ENCODE peak calls at places on chromosomes 16 and 17, in five cellular contexts. Q, S, M, N and E are unnamed samples.

GRCh38 chr17:34725740-34726139 is 146.4 kb downstream of the TMEM132E start:
- DNase-seq in S (no peak), Q (no peak), N (no peak), M (no peak), E (no peak)

GRCh38 chr16:67198238-67198734 is 645 bp upstream of the ELMO3 start:
- DNase-seq in Q (no peak), S (peak; percentile 66), N (no peak), M (no peak), E (no peak)

GRCh38 chr17:35376245-35376644 is 2.8 kb upstream of the SLFN11 start:
- DNase-seq in M (no peak), S (no peak), Q (no peak), N (no peak), E (no peak)

GRCh38 chr17:78940708-78941107 is 15.5 kb upstream of the TIMP2 start:
- DNase-seq in Q (no peak), M (no peak), N (no peak), S (peak; percentile 46), E (peak; percentile 50)

GRCh38 chr16:78127130-78127529 is 27.7 kb downstream of the WWOX start:
- DNase-seq in Q (no peak), S (no peak), M (no peak), N (no peak), E (no peak)

GRCh38 chr16:2032285-2033056 is 5.8 kb downstream of the NHERF2 start:
- DNase-seq in Q (no peak), S (no peak), N (no peak), M (peak; percentile 75), E (no peak)

GRCh38 chr16:30183961-30184429 is 593 bp downstream of the CORO1A start:
- DNase-seq in N (peak; percentile 71), M (no peak), S (no peak), Q (no peak), E (no peak)

GRCh38 chr17:42016411-42016831 is 818 bp downstream of the DNAJC7 start:
- DNase-seq in M (peak; percentile 37), N (no peak), Q (no peak), S (no peak), E (no peak)

GRCh38 chr17:45284176-45285140 is 22.6 kb upstream of the SPATA32 start:
- DNase-seq in S (peak; percentile 65), Q (no peak), M (no peak), N (no peak), E (no peak)

GRCh38 chr16:73020409-73020884 is 27.5 kb downstream of the ZFHX3 start:
- DNase-seq in N (no peak), M (no peak), S (peak; percentile 90), Q (no peak), E (peak; percentile 92)

GRCh38 chr17:39513915-39514314 is 52.6 kb downstream of the CDK12 start:
- DNase-seq in S (no peak), Q (no peak), N (no peak), M (no peak), E (no peak)

GRCh38 chr17:35088647-35088910 is 25.1 kb upstream of the RFFL start:
- DNase-seq in S (peak; percentile 64), Q (no peak), M (peak; percentile 23), N (no peak), E (no peak)

GRCh38 chr16:86029131-86029741 is 130.3 kb downstream of the IRF8 start:
- DNase-seq in M (no peak), S (no peak), N (no peak), Q (no peak), E (no peak)

GRCh38 chr17:38349097-38349904 is 2.3 kb upstream of the SOCS7 start:
- DNase-seq in Q (peak; percentile 67), M (peak; percentile 68), N (peak; percentile 60), S (peak; percentile 87), E (peak; percentile 82)

GRCh38 chr16:64455275-64455674 is 666.6 kb downstream of the CDH11 start:
- DNase-seq in N (no peak), Q (no peak), S (no peak), M (no peak), E (no peak)

GRCh38 chr17:10178789-10179075 is 19.7 kb downstream of the GAS7 start:
- DNase-seq in N (no peak), Q (no peak), M (no peak), S (no peak), E (no peak)

GRCh38 chr16:69451166-69451565 is 26.7 kb downstream of the CYB5B start:
- DNase-seq in N (no peak), Q (no peak), M (no peak), S (peak; percentile 17), E (no peak)

GRCh38 chr17:75925103-75925502 is 15.7 kb downstream of the FBF1 start:
- DNase-seq in N (no peak), S (no peak), M (no peak), Q (no peak), E (no peak)

GRCh38 chr17:61511480-61512182 is 59.4 kb downstream of the TBX4 start:
- DNase-seq in S (no peak), Q (no peak), N (no peak), M (no peak), E (no peak)

GRCh38 chr16:4944333-4945281 is 7.7 kb upstream of the PPL start:
- DNase-seq in M (peak; percentile 59), Q (no peak), S (peak; percentile 94), N (no peak), E (peak; percentile 98)

GRCh38 chr17:80475949-80476876 is at the start of gene NPTX1:
- DNase-seq in N (no peak), S (peak; percentile 55), M (peak; percentile 53), Q (no peak), E (no peak)

GRCh38 chr16:17360810-17361209 is 110.0 kb downstream of the XYLT1 start:
- DNase-seq in M (no peak), Q (no peak), N (no peak), S (no peak), E (no peak)

GRCh38 chr17:78879679-78880186 is 23.3 kb downstream of the CEP295NL start:
- DNase-seq in N (no peak), S (no peak), Q (no peak), M (peak; percentile 45), E (no peak)

GRCh38 chr16:13453938-13454553 is 465.9 kb upstream of the ERCC4 start:
- DNase-seq in Q (no peak), N (no peak), S (peak; percentile 16), M (peak; percentile 41), E (peak; percentile 38)

GRCh38 chr16:1193825-1194581 is 31.1 kb downstream of the TPSG1 start:
- DNase-seq in N (no peak), S (no peak), Q (no peak), M (no peak), E (no peak)

DNA sequence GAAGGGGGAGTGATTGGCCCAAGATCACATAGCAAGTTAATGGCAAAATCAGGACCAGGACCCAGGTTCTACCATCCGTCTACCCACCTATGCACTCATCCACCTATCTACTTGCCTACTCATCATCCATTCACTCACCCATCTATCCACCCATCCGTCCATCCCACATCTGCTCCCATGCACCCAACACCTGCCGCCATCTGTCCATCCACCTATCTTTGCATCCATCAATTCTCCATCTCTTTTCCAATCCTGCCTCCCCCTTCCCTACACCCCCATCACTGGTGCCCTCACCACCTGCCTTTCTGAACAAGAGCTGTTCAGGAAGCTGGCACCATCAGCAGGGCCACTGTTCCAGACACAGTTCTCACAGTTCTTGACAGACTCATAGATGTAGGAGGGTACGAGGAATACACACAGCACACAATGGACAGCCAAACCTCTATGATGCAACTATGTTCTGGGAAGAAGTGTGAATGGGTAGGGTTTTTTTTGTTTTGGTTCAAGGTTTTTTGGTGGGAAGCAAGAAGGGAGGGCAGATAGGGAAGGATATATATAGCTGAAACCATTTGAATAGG is 4.5 kb downstream of the SAMD14 start:
- DNase-seq in N (no peak), S (no peak), M (no peak), Q (no peak), E (no peak)
- H3K4me2 ChIP-seq in N (no peak overlapping the region), S (no peak overlapping the region), M (no peak overlapping the region), Q (no peak overlapping the region), E (no peak overlapping the region)

GRCh38 chr17:13350466-13350865 is 251.3 kb downstream of the HS3ST3A1 start:
- DNase-seq in S (no peak), N (no peak), M (no peak), Q (no peak), E (no peak)

GRCh38 chr17:13346996-13347762 is 254.6 kb downstream of the HS3ST3A1 start:
- DNase-seq in Q (no peak), N (no peak), S (peak; percentile 79), M (no peak), E (peak; percentile 31)

GRCh38 chr17:13351046-13351445 is 250.7 kb downstream of the HS3ST3A1 start:
- DNase-seq in N (no peak), Q (no peak), S (no peak), M (no peak), E (no peak)

GRCh38 chr17:13346081-13346533 is 255.6 kb downstream of the HS3ST3A1 start:
- DNase-seq in N (no peak), Q (no peak), M (no peak), S (no peak), E (no peak)

GRCh38 chr17:13346592-13346991 is 255.1 kb downstream of the HS3ST3A1 start:
- DNase-seq in M (no peak), Q (no peak), N (no peak), S (no peak), E (no peak)
- H3K27ac ChIP-seq in M (peak overlapping the region; percentile 52), Q (no peak overlapping the region), N (no peak overlapping the region), S (no peak overlapping the region), E (no peak overlapping the region)

DNA sequence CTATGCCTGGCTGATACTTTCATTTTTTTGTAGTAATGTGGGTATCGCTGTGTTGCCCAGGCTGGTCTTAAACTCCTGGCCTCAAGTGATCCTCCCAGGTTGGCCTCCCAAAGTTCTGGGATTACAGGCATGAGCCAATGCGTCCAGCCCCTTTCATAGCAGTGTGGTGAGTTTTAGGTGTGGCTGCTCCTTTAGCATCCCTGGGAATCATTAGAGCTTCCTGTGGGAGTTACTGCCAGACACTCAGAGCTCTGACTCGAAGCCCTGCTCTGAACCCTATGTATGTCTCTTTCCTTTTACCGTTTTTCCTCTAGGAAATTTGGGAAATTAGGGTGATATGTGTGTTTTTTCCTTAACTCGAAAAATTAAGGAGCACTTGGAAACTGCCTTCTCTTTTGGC is 44.5 kb downstream of the NDE1 start:
- DNase-seq in Q (no peak), N (no peak), M (no peak), S (no peak), E (no peak)
- TF ChIP-seq HDAC2 in Q (no peak), N (no peak), M (no peak), S (no peak), E (no peak)

GRCh38 chr17:27340990-27341595 is 47.2 kb downstream of the WSB1 start:
- DNase-seq in Q (no peak), M (no peak), S (no peak), N (no peak), E (no peak)

GRCh38 chr17:27342059-27342458 is 48.1 kb downstream of the WSB1 start:
- DNase-seq in N (no peak), Q (no peak), S (no peak), M (no peak), E (no peak)

GRCh38 chr17:27343972-27344607 is 50.2 kb downstream of the WSB1 start:
- DNase-seq in Q (no peak), M (no peak), N (no peak), S (no peak), E (no peak)

GRCh38 chr17:27345141-27345904 is 51.4 kb downstream of the WSB1 start:
- DNase-seq in S (no peak), N (no peak), Q (peak; percentile 81), M (peak; percentile 61), E (no peak)

DNA sequence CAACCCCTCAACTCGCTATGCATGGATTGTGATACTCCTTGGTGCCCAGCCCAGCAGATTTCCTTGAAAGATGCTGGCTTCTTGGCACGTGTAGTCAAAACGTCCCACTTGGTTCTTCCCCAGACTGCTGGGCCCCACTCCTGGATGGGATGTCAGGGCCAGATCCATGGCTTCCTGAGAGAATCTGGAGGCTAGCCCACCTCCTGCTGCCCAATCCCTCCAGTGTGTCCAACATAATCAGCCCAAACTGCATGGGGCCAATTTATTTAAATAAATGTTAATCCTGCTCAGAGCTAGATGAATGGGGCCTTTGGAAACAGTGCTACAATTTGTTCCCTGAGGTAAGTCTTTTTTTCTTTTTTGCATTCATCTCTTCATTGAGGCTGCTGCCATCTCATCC is 49.4 kb downstream of the WSB1 start:
- DNase-seq in N (no peak), M (no peak), S (no peak), Q (no peak), E (no peak)
- H3K4me2 ChIP-seq in N (no peak overlapping the region), M (no peak overlapping the region), S (no peak overlapping the region), Q (no peak overlapping the region), E (no peak overlapping the region)